ENCODE peak calls at places on chromosomes 16 and 17, in eight cellular contexts. U is tibial nerve, Y is HFF-Myc, L is ascending aorta, I is body of pancreas, F is A549, H is cardiac fibroblast, E is osteoblast. K is an unnamed sample.

GRCh38 chr17:37100231-37100630 is 151.5 kb downstream of the AATF start:
- DNase-seq in U (no peak), Y (no peak), L (no peak), I (no peak), F (no peak), H (no peak), E (no peak), K (no peak)

GRCh38 chr17:42068979-42069378 is 18.6 kb upstream of the C17orf113 start:
- DNase-seq in U (no peak), Y (no peak), L (no peak), I (no peak), F (no peak), H (no peak), E (no peak), K (no peak)

GRCh38 chr17:14464741-14465140 is 163.9 kb downstream of the HS3ST3B1 start:
- DNase-seq in U (no peak), Y (peak), L (no peak), I (no peak), F (no peak), H (no peak), E (no peak), K (peak)

GRCh38 chr16:89638455-89638854 is 19.1 kb downstream of the CHMP1A start:
- DNase-seq in U (no peak), Y (no peak), L (no peak), I (no peak), F (no peak), H (no peak), E (no peak), K (no peak)

GRCh38 chr17:48645639-48646182 is 19.6 kb upstream of the HOXB9 start:
- DNase-seq in U (no peak), Y (no peak), L (no peak), I (no peak), F (no peak), H (no peak), E (peak), K (no peak)

GRCh38 chr16:2178321-2179106 is 17.9 kb downstream of the CASKIN1 start:
- DNase-seq in U (no peak), Y (no peak), L (no peak), I (no peak), F (no peak), H (peak), E (no peak), K (no peak)

GRCh38 chr16:83402969-83403368 is 404.8 kb upstream of the HSBP1 start:
- DNase-seq in U (no peak), Y (no peak), L (no peak), I (no peak), F (no peak), H (peak), E (peak), K (no peak)

GRCh38 chr17:40111221-40112128 is 10.3 kb upstream of the MSL1 start:
- DNase-seq in U (peak), Y (peak), L (peak), I (peak), F (peak), H (peak), E (peak), K (peak)

GRCh38 chr16:85557083-85557975 is 55.8 kb upstream of the GSE1 start:
- DNase-seq in U (no peak), Y (no peak), L (no peak), I (peak), F (peak), H (peak), E (peak), K (no peak)

GRCh38 chr16:51638338-51639135 is 487.5 kb upstream of the SALL1 start:
- DNase-seq in U (no peak), Y (no peak), L (no peak), I (no peak), F (no peak), H (no peak), E (no peak), K (no peak)

GRCh38 chr16:63890072-63890471 is 1231.8 kb downstream of the CDH11 start:
- DNase-seq in U (no peak), Y (no peak), L (no peak), I (peak), F (no peak), H (peak), E (no peak), K (no peak)

GRCh38 chr17:4712526-4712925 is 2.1 kb downstream of the ARRB2 start:
- DNase-seq in U (no peak), Y (no peak), L (no peak), I (no peak), F (no peak), H (no peak), E (peak), K (no peak)

DNA sequence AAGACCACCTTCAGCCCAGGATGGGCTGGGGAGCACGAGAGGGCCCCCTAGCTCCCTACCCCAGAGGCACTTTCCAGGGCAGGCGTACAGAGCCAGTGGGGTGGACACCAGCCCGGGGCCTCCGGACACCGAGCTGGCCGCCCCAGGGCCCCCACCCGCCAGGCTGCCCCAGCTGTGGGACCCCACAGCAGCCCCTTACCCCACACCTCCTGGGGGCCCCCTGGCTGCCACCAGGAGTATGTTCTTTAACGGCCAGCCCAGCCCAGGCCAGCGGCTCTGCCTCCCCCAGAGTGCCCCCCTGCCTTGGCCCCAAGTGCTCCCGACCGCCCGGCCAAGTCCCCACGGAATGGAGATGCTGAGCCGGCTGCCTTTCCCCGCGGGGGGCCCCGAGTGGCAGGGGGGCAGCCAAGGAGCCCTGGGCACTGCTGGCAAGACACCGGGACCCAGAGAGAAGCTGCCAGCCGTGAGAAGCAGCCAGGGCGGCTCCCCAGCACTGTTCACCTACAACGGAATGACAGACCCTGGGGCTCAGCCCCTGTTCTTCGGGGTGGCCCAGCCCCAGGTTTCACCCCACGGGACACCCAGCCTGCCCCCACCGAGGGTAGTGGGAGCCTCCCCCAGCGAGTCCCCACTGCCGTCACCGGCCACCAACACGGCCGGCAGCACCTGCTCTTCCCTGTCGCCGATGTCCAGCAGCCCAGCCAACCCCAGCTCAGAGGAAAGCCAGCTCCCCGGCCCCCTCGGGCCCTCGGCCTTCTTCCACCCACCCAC is 24.3 kb upstream of the ZFPM1 start:
- DNase-seq in U (no peak), Y (no peak), L (no peak), I (no peak), F (no peak), H (no peak), E (no peak), K (no peak)
- TF ChIP-seq CTCF in U (no peak), Y (no peak), L (peak), I (no peak), F (no peak), H (peak), E (no peak), K (peak)

GRCh38 chr16:21952793-21953540 is at the start of gene UQCRC2:
- DNase-seq in U (peak), Y (peak), L (peak), I (peak), F (peak), H (peak), E (peak), K (peak)

GRCh38 chr16:21953541-21953902 is 361 bp downstream of the UQCRC2 start:
- DNase-seq in U (no peak), Y (no peak), L (peak), I (no peak), F (no peak), H (no peak), E (peak), K (no peak)

GRCh38 chr16:21949713-21950260 is 3.4 kb upstream of the UQCRC2 start:
- DNase-seq in U (no peak), Y (no peak), L (no peak), I (no peak), F (no peak), H (no peak), E (no peak), K (no peak)

GRCh38 chr16:21952040-21952792 is 945 bp upstream of the UQCRC2 start:
- DNase-seq in U (no peak), Y (peak), L (peak), I (peak), F (peak), H (peak), E (no peak), K (peak)

GRCh38 chr16:21950782-21951521 is 2.2 kb upstream of the UQCRC2 start:
- DNase-seq in U (no peak), Y (no peak), L (no peak), I (peak), F (peak), H (peak), E (no peak), K (no peak)
- TF ChIP-seq CTCF in U (peak), Y (peak), L (peak), I (peak), F (peak), H (peak), E (peak), K (peak)

GRCh38 chr16:87570564-87570937 is 31.8 kb upstream of the JPH3 start:
- DNase-seq in U (no peak), Y (no peak), L (no peak), I (no peak), F (no peak), H (no peak), E (peak), K (no peak)

GRCh38 chr16:87572959-87573358 is 29.3 kb upstream of the JPH3 start:
- DNase-seq in U (no peak), Y (no peak), L (no peak), I (no peak), F (no peak), H (no peak), E (peak), K (no peak)

GRCh38 chr16:87571868-87572244 is 30.5 kb upstream of the JPH3 start:
- DNase-seq in U (no peak), Y (no peak), L (no peak), I (peak), F (no peak), H (no peak), E (no peak), K (no peak)

GRCh38 chr16:87569601-87570559 is 32.4 kb upstream of the JPH3 start:
- DNase-seq in U (no peak), Y (no peak), L (no peak), I (no peak), F (no peak), H (peak), E (peak), K (no peak)

DNA sequence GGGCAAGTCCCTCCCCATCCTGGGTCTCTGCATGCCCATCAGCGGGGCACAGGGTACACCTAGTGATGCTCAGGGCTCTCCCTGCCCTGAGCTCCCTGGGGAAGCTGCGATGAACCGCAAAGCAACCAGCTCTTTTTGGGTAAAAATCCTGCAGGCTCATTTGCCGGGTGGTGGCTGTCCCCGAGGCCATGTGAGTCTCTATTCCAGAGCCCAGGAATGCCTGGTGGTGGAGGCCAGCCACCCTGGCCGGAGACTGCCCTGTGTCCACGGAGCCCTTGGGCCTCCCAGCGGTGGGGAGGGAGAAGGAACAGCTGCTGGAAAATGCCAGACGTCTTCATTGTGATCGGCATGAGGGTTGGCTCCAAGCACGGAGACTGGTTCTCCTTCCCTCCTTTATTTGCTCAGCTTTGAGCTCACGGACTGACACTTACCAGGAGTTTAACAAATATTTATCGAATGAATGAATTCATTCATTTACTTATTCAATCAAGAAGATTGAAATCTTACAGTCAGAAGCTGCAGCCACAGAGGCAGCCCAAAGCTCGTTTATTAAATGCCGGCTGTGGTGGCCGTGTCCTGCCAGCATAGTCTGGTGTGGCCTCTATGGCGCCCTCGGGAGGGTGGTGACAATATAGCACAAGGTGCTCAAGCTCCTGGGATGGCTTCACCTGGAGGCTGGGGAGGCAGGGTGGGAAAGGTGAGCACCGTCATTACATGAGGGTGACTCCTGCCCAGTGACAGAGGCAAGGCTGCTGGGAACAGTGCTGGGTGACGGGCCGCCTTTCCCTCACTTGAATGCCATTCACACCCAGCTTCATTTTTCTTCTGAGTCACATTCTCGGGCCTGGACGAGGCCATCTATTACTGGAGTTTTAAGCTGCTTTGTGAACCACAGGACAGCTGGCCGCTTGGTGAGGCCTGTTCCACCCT is 31.1 kb upstream of the JPH3 start:
- DNase-seq in U (no peak), Y (no peak), L (peak), I (peak), F (peak), H (peak), E (peak), K (no peak)
- TF ChIP-seq CTCF in U (peak), Y (peak), L (peak), I (peak), F (peak), H (peak), E (peak), K (peak)

DNA sequence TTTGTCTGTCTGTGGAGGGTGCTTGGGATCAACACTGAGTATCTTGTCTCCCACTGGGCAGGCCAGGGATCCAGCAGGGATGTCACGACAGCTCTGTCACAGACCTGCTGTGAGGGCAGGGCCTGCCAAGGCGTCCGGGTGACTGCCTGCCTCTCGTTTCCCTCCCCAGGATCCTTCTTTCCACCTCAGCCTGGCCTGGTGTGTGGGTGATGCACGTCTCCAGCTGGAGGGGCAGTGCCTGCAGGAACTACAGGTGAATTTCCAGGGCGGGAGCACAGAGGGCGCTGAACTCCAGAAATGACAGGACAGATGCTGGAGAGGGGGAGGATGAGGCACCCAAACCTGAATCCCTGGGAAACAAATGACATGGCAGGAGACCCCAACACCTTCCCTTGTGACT is 6.8 kb upstream of the MMP15 start:
- DNase-seq in U (no peak), Y (no peak), L (no peak), I (no peak), F (no peak), H (no peak), E (peak), K (no peak)
- TF ChIP-seq CTCF in U (no peak), Y (no peak), L (no peak), I (no peak), F (peak), H (no peak), E (no peak), K (no peak)